ENCODE peak calls at places on chromosomes 13 and 19, in five cellular contexts. P, F, I, A and S are unnamed samples.

GRCh38 chr19:3396881-3397265 is 30.5 kb downstream of the NFIC start:
- DNase-seq in A (no peak), I (no peak), P (no peak), F (no peak), S (no peak)

GRCh38 chr19:7673995-7674667 is 2.8 kb upstream of the MCEMP1 start:
- DNase-seq in A (no peak), P (peak), F (no peak), I (peak), S (peak)

GRCh38 chr13:73340069-73340468 is 281.3 kb downstream of the KLF5 start:
- DNase-seq in I (no peak), P (no peak), F (no peak), A (no peak), S (peak)

GRCh38 chr13:32969516-32969941 is 46.7 kb upstream of the KL start:
- DNase-seq in A (no peak), I (no peak), P (no peak), F (peak), S (peak)

GRCh38 chr13:106233336-106233735 is 302.1 kb downstream of the EFNB2 start:
- DNase-seq in F (no peak), A (no peak), P (no peak), I (no peak), S (no peak)

GRCh38 chr13:50609016-50609415 is 234.5 kb downstream of the DLEU7 start:
- DNase-seq in F (no peak), I (no peak), A (no peak), P (no peak), S (no peak)

GRCh38 chr19:7550987-7551761 is 15.7 kb downstream of the PNPLA6 start:
- DNase-seq in P (peak), A (peak), F (peak), I (no peak), S (peak)

GRCh38 chr19:30406220-30406944 is 34.2 kb downstream of the ZNF536 start:
- DNase-seq in I (no peak), A (no peak), P (peak), F (peak), S (no peak)

GRCh38 chr19:584240-585001 is 5.3 kb upstream of the HCN2 start:
- DNase-seq in I (no peak), P (peak), A (peak), F (peak), S (peak)

GRCh38 chr19:38009650-38010229 is 102.7 kb downstream of the SIPA1L3 start:
- DNase-seq in F (peak), I (no peak), P (no peak), A (no peak), S (no peak)

GRCh38 chr13:41075034-41075433 is 13.7 kb downstream of the WBP4 start:
- DNase-seq in I (no peak), F (peak), A (no peak), P (no peak), S (peak)

GRCh38 chr19:3262362-3262761 is 37.9 kb downstream of the CELF5 start:
- DNase-seq in P (no peak), A (no peak), F (no peak), I (no peak), S (no peak)

GRCh38 chr19:45995715-45996385 is 583 bp downstream of the CCDC61 start:
- DNase-seq in A (no peak), P (no peak), I (no peak), F (no peak), S (peak)

GRCh38 chr19:50268501-50268900 is 60.7 kb downstream of the KCNC3 start:
- DNase-seq in A (no peak), F (no peak), P (no peak), I (no peak), S (no peak)

GRCh38 chr19:5131031-5131865 is 162.3 kb downstream of the KDM4B start:
- DNase-seq in A (no peak), P (no peak), I (peak), F (peak), S (no peak)

GRCh38 chr19:4368128-4368820 is 24.9 kb downstream of the MPND start:
- DNase-seq in P (no peak), A (no peak), I (no peak), F (no peak), S (no peak)

GRCh38 chr13:33125821-33126570 is 109.8 kb downstream of the KL start:
- DNase-seq in A (no peak), P (peak), F (no peak), I (no peak), S (peak)

GRCh38 chr19:5865772-5866171 is 4.6 kb downstream of the FUT5 start:
- DNase-seq in F (no peak), I (no peak), A (no peak), P (no peak), S (no peak)

GRCh38 chr13:99439048-99439447 is 62.2 kb upstream of the TM9SF2 start:
- DNase-seq in A (no peak), F (no peak), I (no peak), P (no peak), S (no peak)

GRCh38 chr19:43425567-43426392 is 11.1 kb downstream of the TEX101 start:
- DNase-seq in A (no peak), I (no peak), F (no peak), P (no peak), S (peak)